ENCODE peak calls at places on chromosomes 16 and 17, in nine cellular contexts. Q is T47D; N is upper lobe of right lung; V is T-helper 2 cell; M is SK-N-DZ; J is astrocyte of the spinal cord; Y is substantia nigra; C is stimulated activated CD8-positive, alpha-beta memory T cell treated with anti-CD3 and anti-CD28 coated beads, Interleukin-7, amount 100 ng/mL, for 24 hours; I is A172. O is an unnamed sample.
A peak's percentile ranks its signal among the peaks of the same experiment; 100 is the strongest.

GRCh38 chr16:74999683-75000480 is 1.1 kb downstream of the ZNRF1 start:
- DNase-seq in V (peak; percentile 38), Q (peak; percentile 56), M (peak; percentile 39), C (no peak), N (peak; percentile 79), Y (peak; percentile 29), I (no peak), J (peak; percentile 18), O (no peak)

GRCh38 chr17:82820278-82821251 is 19.3 kb downstream of the ZNF750 start:
- DNase-seq in I (no peak), M (no peak), Y (no peak), C (no peak), Q (no peak), N (no peak), V (no peak), J (no peak), O (no peak)

GRCh38 chr16:11092788-11093577 is 148.6 kb downstream of the CLEC16A start:
- DNase-seq in Y (no peak), C (no peak), M (no peak), I (no peak), N (peak; percentile 49), V (no peak), Q (no peak), J (no peak), O (no peak)

GRCh38 chr16:72561-73537 is at the start of gene RHBDF1:
- DNase-seq in Q (peak; percentile 55), Y (no peak), N (peak; percentile 86), J (no peak), V (no peak), M (no peak), I (peak; percentile 55), C (no peak), O (no peak)

GRCh38 chr16:9437115-9437514 is 345.7 kb downstream of the HAPSTR1 start:
- DNase-seq in I (no peak), J (no peak), N (no peak), M (no peak), Q (no peak), Y (no peak), C (no peak), V (no peak), O (no peak)

GRCh38 chr17:42530952-42531454 is 5.0 kb upstream of the NAGLU start:
- DNase-seq in C (no peak), Q (no peak), I (no peak), Y (no peak), J (no peak), N (no peak), M (no peak), V (no peak), O (no peak)

GRCh38 chr17:21199311-21199710 is 14.7 kb downstream of the TMEM11 start:
- DNase-seq in M (no peak), C (no peak), N (no peak), J (peak; percentile 19), I (no peak), Y (no peak), V (no peak), Q (no peak), O (no peak)

GRCh38 chr16:30941600-30942420 is 7.1 kb upstream of the ORAI3 start:
- DNase-seq in Y (peak; percentile 42), M (peak; percentile 65), Q (peak; percentile 81), J (peak; percentile 59), C (peak; percentile 30), I (peak; percentile 81), V (peak; percentile 43), N (peak; percentile 90), O (no peak)

GRCh38 chr17:15498107-15498506 is 30.7 kb upstream of the CDRT4 start:
- DNase-seq in N (no peak), J (no peak), V (no peak), Q (no peak), C (no peak), I (no peak), Y (no peak), M (no peak), O (no peak)

GRCh38 chr16:48542020-48542473 is 67.9 kb downstream of the N4BP1 start:
- DNase-seq in I (peak; percentile 45), M (no peak), N (peak; percentile 81), V (no peak), J (peak; percentile 56), C (no peak), Y (peak; percentile 63), Q (peak; percentile 51), O (peak; percentile 34)

GRCh38 chr16:25065899-25066298 is 45.6 kb upstream of the LCMT1 start:
- DNase-seq in Q (no peak), J (no peak), V (no peak), I (no peak), M (no peak), C (no peak), N (no peak), Y (no peak), O (no peak)

GRCh38 chr16:75080205-75081029 is 36.2 kb downstream of the LDHD start:
- DNase-seq in Q (no peak), M (no peak), V (no peak), N (no peak), I (no peak), J (peak; percentile 54), Y (no peak), C (no peak), O (no peak)

GRCh38 chr17:45333702-45334092 is 16.9 kb upstream of the MAP3K14 start:
- DNase-seq in Y (no peak), N (peak; percentile 17), I (no peak), M (no peak), J (no peak), C (no peak), Q (no peak), V (no peak), O (no peak)

GRCh38 chr17:81902023-81902652 is at the start of gene NPB:
- DNase-seq in C (no peak), Q (no peak), Y (no peak), V (no peak), M (no peak), I (no peak), N (peak; percentile 68), J (no peak), O (no peak)

GRCh38 chr17:21495281-21495680 is 119.1 kb downstream of the KCNJ12 start:
- DNase-seq in V (no peak), J (no peak), C (no peak), M (no peak), Y (no peak), N (no peak), Q (no peak), I (no peak), O (no peak)

GRCh38 chr17:40314557-40314953 is 5.6 kb downstream of the RARA start:
- DNase-seq in Y (peak; percentile 35), I (peak; percentile 99), C (peak; percentile 63), Q (peak; percentile 73), M (no peak), N (peak; percentile 96), J (peak; percentile 88), V (peak; percentile 81), O (no peak)

GRCh38 chr17:56826611-56827414 is 6.9 kb downstream of the C17orf67 start:
- DNase-seq in M (no peak), N (no peak), Q (no peak), V (no peak), J (no peak), I (no peak), C (no peak), Y (no peak), O (no peak)

GRCh38 chr17:40602445-40603443 is 37.5 kb upstream of the CCR7 start:
- DNase-seq in M (peak; percentile 33), N (no peak), C (peak; percentile 48), V (peak; percentile 68), Y (no peak), J (no peak), Q (no peak), I (no peak), O (no peak)

GRCh38 chr17:43556292-43556691 is 10.2 kb upstream of the ETV4 start:
- DNase-seq in N (peak; percentile 66), C (no peak), Y (no peak), M (no peak), I (peak; percentile 80), J (no peak), Q (no peak), V (no peak), O (no peak)

GRCh38 chr17:14152726-14153125 is 83.4 kb downstream of the COX10 start:
- DNase-seq in Q (no peak), N (no peak), M (no peak), J (no peak), I (no peak), V (no peak), Y (no peak), C (no peak), O (no peak)

GRCh38 chr16:54935411-54936085 is 4.9 kb downstream of the IRX5 start:
- DNase-seq in V (no peak), M (no peak), Q (no peak), C (no peak), J (peak; percentile 48), N (no peak), Y (no peak), I (no peak), O (no peak)

GRCh38 chr16:56266981-56267607 is 75.8 kb downstream of the GNAO1 start:
- DNase-seq in C (no peak), Q (no peak), M (no peak), Y (no peak), I (no peak), V (no peak), J (no peak), N (peak; percentile 55), O (no peak)

GRCh38 chr17:15441315-15441714 is 26.1 kb downstream of the CDRT4 start:
- DNase-seq in C (no peak), I (peak; percentile 87), J (no peak), V (no peak), Y (no peak), N (no peak), M (no peak), Q (no peak), O (no peak)

GRCh38 chr17:48121921-48122650 is 14.5 kb downstream of the SNX11 start:
- DNase-seq in V (no peak), Q (no peak), Y (peak; percentile 15), M (no peak), C (no peak), N (no peak), I (no peak), J (no peak), O (no peak)

GRCh38 chr16:20897897-20898296 is 2.3 kb downstream of the DCUN1D3 start:
- DNase-seq in M (no peak), N (no peak), C (no peak), V (no peak), Q (no peak), Y (no peak), I (no peak), J (no peak), O (no peak)

GRCh38 chr16:88345031-88345942 is 37.5 kb upstream of the ZNF469 start:
- DNase-seq in I (no peak), Y (no peak), M (no peak), N (no peak), C (no peak), J (no peak), Q (no peak), V (no peak), O (no peak)

GRCh38 chr16:82641336-82641984 is 14.7 kb downstream of the CDH13 start:
- DNase-seq in J (peak; percentile 38), Q (no peak), C (no peak), N (no peak), V (no peak), Y (no peak), M (no peak), I (no peak), O (no peak)

GRCh38 chr16:2507052-2507678 is 6.6 kb upstream of the ATP6V0C start:
- DNase-seq in V (no peak), C (no peak), I (no peak), Q (no peak), Y (no peak), N (peak; percentile 85), J (no peak), M (no peak), O (no peak)

GRCh38 chr17:33520404-33521032 is 227.4 kb upstream of the ASIC2 start:
- DNase-seq in I (peak; percentile 16), J (no peak), Q (peak; percentile 39), M (peak; percentile 79), N (no peak), C (peak; percentile 25), V (peak; percentile 16), Y (no peak), O (peak; percentile 17)

GRCh38 chr17:42174126-42174783 is 6.7 kb downstream of the KCNH4 start:
- DNase-seq in Q (no peak), J (no peak), Y (no peak), I (no peak), M (no peak), V (no peak), N (no peak), C (no peak), O (no peak)

GRCh38 chr17:29504711-29505110 is 62.1 kb downstream of the ABHD15 start:
- DNase-seq in V (no peak), J (no peak), N (no peak), Q (no peak), Y (no peak), I (no peak), C (no peak), M (no peak), O (no peak)

O was measured in CMK.